ENCODE peak calls at places on chromosomes 16 and 17, in eight cellular contexts. Z is GM18507, A is gastrocnemius medialis, B is HCT116, E is smooth muscle cell of the brain vasculature, D is GM12892, P is putamen, J is head of caudate nucleus. F is an unnamed sample.

GRCh38 chr17:54901230-54901847 is 687 bp downstream of the TOM1L1 start:
- DNase-seq in Z (no peak), A (no peak), B (peak; percentile 48), E (no peak), D (no peak), P (peak; percentile 1), J (no peak), F (peak; percentile 33)

GRCh38 chr16:23114131-23114904 is 34.9 kb downstream of the USP31 start:
- DNase-seq in Z (no peak), A (no peak), B (no peak), E (no peak), D (no peak), P (no peak), J (no peak), F (no peak)

GRCh38 chr16:61892531-61892930 is 143.7 kb downstream of the CDH8 start:
- DNase-seq in Z (no peak), A (no peak), B (no peak), E (no peak), D (no peak), P (no peak), J (no peak), F (no peak)

GRCh38 chr17:21029032-21029431 is 13.8 kb downstream of the USP22 start:
- DNase-seq in Z (no peak), A (peak; percentile 69), B (no peak), E (no peak), D (no peak), P (no peak), J (no peak), F (peak; percentile 61)

GRCh38 chr17:44556854-44557606 is at the start of gene FZD2:
- DNase-seq in Z (peak; percentile 80), A (peak; percentile 69), B (peak; percentile 91), E (peak; percentile 96), D (peak; percentile 77), P (peak; percentile 64), J (peak; percentile 74), F (peak; percentile 99)

GRCh38 chr16:89564476-89565255 is 4.2 kb downstream of the RPL13 start:
- DNase-seq in Z (no peak), A (no peak), B (no peak), E (no peak), D (no peak), P (no peak), J (no peak), F (no peak)

GRCh38 chr17:37568350-37569053 is 40.7 kb downstream of the SYNRG start:
- DNase-seq in Z (no peak), A (no peak), B (no peak), E (no peak), D (no peak), P (no peak), J (no peak), F (no peak)

GRCh38 chr17:28227278-28228108 is 91.5 kb upstream of the TMEM97 start:
- DNase-seq in Z (no peak), A (no peak), B (peak; percentile 73), E (no peak), D (no peak), P (no peak), J (peak; percentile 46), F (peak; percentile 38)

GRCh38 chr16:17827313-17827712 is 356.6 kb upstream of the XYLT1 start:
- DNase-seq in Z (no peak), A (no peak), B (no peak), E (no peak), D (no peak), P (no peak), J (no peak), F (peak; percentile 53)

GRCh38 chr16:49781401-49781800 is 74.5 kb downstream of the ZNF423 start:
- DNase-seq in Z (no peak), A (no peak), B (no peak), E (no peak), D (no peak), P (no peak), J (no peak), F (no peak)

GRCh38 chr17:77418609-77419008 is 277.8 kb downstream of the SEC14L1 start:
- DNase-seq in Z (no peak), A (no peak), B (no peak), E (no peak), D (no peak), P (no peak), J (no peak), F (no peak)

GRCh38 chr17:48578616-48579560 is 738 bp upstream of the HOXB4 start:
- DNase-seq in Z (no peak), A (no peak), B (no peak), E (no peak), D (peak; percentile 55), P (no peak), J (no peak), F (no peak)

GRCh38 chr17:79304907-79305306 is 230.3 kb downstream of the ENGASE start:
- DNase-seq in Z (peak; percentile 9), A (no peak), B (no peak), E (no peak), D (no peak), P (no peak), J (no peak), F (no peak)

GRCh38 chr16:69276143-69277115 is 34.7 kb upstream of the VPS4A start:
- DNase-seq in Z (no peak), A (peak; percentile 72), B (no peak), E (peak; percentile 88), D (no peak), P (no peak), J (no peak), F (peak; percentile 74)

GRCh38 chr16:51389881-51390280 is 238.8 kb upstream of the SALL1 start:
- DNase-seq in Z (no peak), A (no peak), B (no peak), E (no peak), D (no peak), P (no peak), J (no peak), F (no peak)

GRCh38 chr17:44922746-44923470 is 7.6 kb upstream of the GFAP start:
- DNase-seq in Z (no peak), A (no peak), B (no peak), E (no peak), D (no peak), P (no peak), J (no peak), F (no peak)

GRCh38 chr17:36657763-36658490 is 56.5 kb downstream of the MRM1 start:
- DNase-seq in Z (no peak), A (no peak), B (no peak), E (no peak), D (peak; percentile 29), P (no peak), J (no peak), F (no peak)

GRCh38 chr17:2718150-2718938 is 6.8 kb upstream of the CLUH start:
- DNase-seq in Z (no peak), A (no peak), B (no peak), E (no peak), D (no peak), P (no peak), J (no peak), F (peak; percentile 54)

GRCh38 chr16:14105976-14106375 is 34.9 kb downstream of the MRTFB start:
- DNase-seq in Z (no peak), A (no peak), B (no peak), E (no peak), D (no peak), P (no peak), J (no peak), F (no peak)

GRCh38 chr16:48025359-48025758 is 130.4 kb downstream of the ABCC12 start:
- DNase-seq in Z (no peak), A (no peak), B (no peak), E (no peak), D (no peak), P (no peak), J (no peak), F (no peak)

GRCh38 chr17:9767432-9767991 is 23.9 kb downstream of the DHRS7C start:
- DNase-seq in Z (no peak), A (no peak), B (no peak), E (no peak), D (no peak), P (no peak), J (no peak), F (no peak)

GRCh38 chr17:13735861-13736260 is 134.1 kb upstream of the HS3ST3A1 start:
- DNase-seq in Z (no peak), A (no peak), B (no peak), E (no peak), D (no peak), P (no peak), J (no peak), F (no peak)

GRCh38 chr17:6546069-6546718 is 10.2 kb downstream of the PITPNM3 start:
- DNase-seq in Z (no peak), A (no peak), B (no peak), E (no peak), D (no peak), P (no peak), J (no peak), F (peak; percentile 91)

GRCh38 chr16:66152841-66153525 is 213.5 kb upstream of the CDH5 start:
- DNase-seq in Z (no peak), A (no peak), B (no peak), E (peak; percentile 23), D (no peak), P (no peak), J (no peak), F (no peak)

GRCh38 chr17:65243838-65244237 is 106.7 kb downstream of the RGS9 start:
- DNase-seq in Z (no peak), A (no peak), B (peak; percentile 86), E (peak; percentile 15), D (no peak), P (peak; percentile 34), J (peak; percentile 66), F (peak; percentile 93)

GRCh38 chr17:40921026-40921425 is 16.4 kb downstream of the KRT23 start:
- DNase-seq in Z (no peak), A (no peak), B (no peak), E (no peak), D (no peak), P (no peak), J (no peak), F (no peak)

GRCh38 chr17:79792984-79793923 is 3.6 kb downstream of the CBX8 start:
- DNase-seq in Z (no peak), A (no peak), B (no peak), E (no peak), D (no peak), P (no peak), J (no peak), F (peak; percentile 65)

GRCh38 chr16:81505011-81505660 is 60.5 kb downstream of the CMIP start:
- DNase-seq in Z (peak; percentile 51), A (no peak), B (peak; percentile 44), E (no peak), D (no peak), P (no peak), J (no peak), F (no peak)

GRCh38 chr17:19369846-19370492 is 7.4 kb upstream of the B9D1 start:
- DNase-seq in Z (no peak), A (no peak), B (no peak), E (no peak), D (no peak), P (no peak), J (no peak), F (no peak)

GRCh38 chr17:46764709-46765401 is 53.6 kb downstream of the WNT3 start:
- DNase-seq in Z (no peak), A (no peak), B (no peak), E (peak; percentile 26), D (no peak), P (no peak), J (no peak), F (peak; percentile 99)

GRCh38 chr16:65176603-65177002 is 54.7 kb upstream of the CDH11 start:
- DNase-seq in Z (no peak), A (no peak), B (no peak), E (peak; percentile 75), D (no peak), P (no peak), J (no peak), F (peak; percentile 80)

GRCh38 chr17:8173056-8173870 is 2.9 kb downstream of the TMEM107 start:
- DNase-seq in Z (no peak), A (peak; percentile 85), B (peak; percentile 99), E (no peak), D (no peak), P (peak; percentile 93), J (peak; percentile 91), F (peak; percentile 97)

GRCh38 chr16:2388875-2389433 is 40.3 kb upstream of the CCNF start:
- DNase-seq in Z (no peak), A (no peak), B (no peak), E (no peak), D (no peak), P (no peak), J (no peak), F (peak; percentile 18)

GRCh38 chr16:57916735-57917450 is 54.0 kb downstream of the CNGB1 start:
- DNase-seq in Z (no peak), A (no peak), B (no peak), E (no peak), D (no peak), P (no peak), J (no peak), F (peak; percentile 76)